ENCODE peak calls at places on chromosomes 2 and 18, in ten cellular contexts. R, Q, Z, A, V, X, F, D, S and G are unnamed samples.

GRCh38 chr2:192007819-192008218 is 160.9 kb upstream of the CAVIN2 start:
- DNase-seq in R (no peak), Q (no peak), Z (no peak), A (peak; percentile 60), V (no peak), X (no peak), F (no peak), D (no peak), S (no peak), G (no peak)

GRCh38 chr18:79294235-79294634 is 101.5 kb upstream of the NFATC1 start:
- DNase-seq in R (no peak), Q (no peak), Z (no peak), A (no peak), V (no peak), X (no peak), F (no peak), D (no peak), S (no peak), G (no peak)

GRCh38 chr2:155125585-155126230 is 427.2 kb downstream of the KCNJ3 start:
- DNase-seq in R (no peak), Q (no peak), Z (no peak), A (no peak), V (no peak), X (no peak), F (no peak), D (no peak), S (no peak), G (no peak)

GRCh38 chr18:47983946-47984345 is 53.5 kb upstream of the SMAD2 start:
- DNase-seq in R (no peak), Q (no peak), Z (no peak), A (no peak), V (no peak), X (no peak), F (no peak), D (peak; percentile 92), S (no peak), G (no peak)

GRCh38 chr2:178394816-178395215 is 56.2 kb downstream of the PRKRA start:
- DNase-seq in R (no peak), Q (no peak), Z (no peak), A (no peak), V (no peak), X (no peak), F (no peak), D (peak; percentile 70), S (no peak), G (no peak)

GRCh38 chr2:28593356-28593755 is 97.5 kb downstream of the PLB1 start:
- DNase-seq in R (no peak), Q (no peak), Z (no peak), A (no peak), V (no peak), X (no peak), F (no peak), D (no peak), S (no peak), G (no peak)

GRCh38 chr2:26175716-26176615 is 3.1 kb downstream of the GAREM2 start:
- DNase-seq in R (no peak), Q (no peak), Z (no peak), A (no peak), V (no peak), X (no peak), F (no peak), D (no peak), S (no peak), G (no peak)

GRCh38 chr2:113180131-113180946 is 6.6 kb downstream of the PSD4 start:
- DNase-seq in R (no peak), Q (no peak), Z (no peak), A (no peak), V (no peak), X (no peak), F (no peak), D (no peak), S (no peak), G (peak; percentile 43)

GRCh38 chr2:221205103-221205502 is 367.0 kb downstream of the EPHA4 start:
- DNase-seq in R (peak; percentile 98), Q (no peak), Z (no peak), A (no peak), V (no peak), X (no peak), F (no peak), D (peak; percentile 74), S (no peak), G (no peak)

GRCh38 chr2:128301501-128301966 is 17.1 kb downstream of the HS6ST1 start:
- DNase-seq in R (no peak), Q (peak; percentile 66), Z (peak; percentile 22), A (peak; percentile 93), V (no peak), X (no peak), F (peak; percentile 52), D (peak; percentile 34), S (peak; percentile 58), G (no peak)

GRCh38 chr2:171272039-171272438 is 111.3 kb upstream of the TLK1 start:
- DNase-seq in R (no peak), Q (no peak), Z (no peak), A (peak; percentile 84), V (no peak), X (no peak), F (peak; percentile 89), D (no peak), S (peak; percentile 59), G (no peak)

GRCh38 chr2:174635015-174635593 is 37.5 kb upstream of the WIPF1 start:
- DNase-seq in R (no peak), Q (no peak), Z (no peak), A (no peak), V (no peak), X (no peak), F (no peak), D (no peak), S (no peak), G (no peak)

GRCh38 chr2:240564191-240564570 is 4.0 kb downstream of the DUSP28 start:
- DNase-seq in R (no peak), Q (no peak), Z (no peak), A (no peak), V (no peak), X (no peak), F (no peak), D (no peak), S (peak; percentile 6), G (peak; percentile 64)

GRCh38 chr2:169131587-169132512 is 62.5 kb downstream of the DHRS9 start:
- DNase-seq in R (no peak), Q (peak; percentile 61), Z (no peak), A (peak; percentile 52), V (no peak), X (no peak), F (peak; percentile 65), D (peak; percentile 66), S (no peak), G (no peak)

GRCh38 chr2:240560480-240561324 is 545 bp downstream of the DUSP28 start:
- DNase-seq in R (peak; percentile 86), Q (peak; percentile 98), Z (peak; percentile 100), A (peak; percentile 96), V (peak; percentile 97), X (peak; percentile 99), F (peak; percentile 98), D (peak; percentile 99), S (peak; percentile 99), G (peak; percentile 100)

GRCh38 chr18:67776929-67777328 is 260.4 kb upstream of the DSEL start:
- DNase-seq in R (no peak), Q (no peak), Z (no peak), A (no peak), V (no peak), X (no peak), F (no peak), D (peak; percentile 14), S (no peak), G (no peak)

GRCh38 chr2:169707626-169708025 is 13.4 kb downstream of the PHOSPHO2 start:
- DNase-seq in R (no peak), Q (no peak), Z (no peak), A (no peak), V (no peak), X (no peak), F (no peak), D (no peak), S (no peak), G (no peak)

GRCh38 chr18:12455511-12455910 is 47.8 kb downstream of the PRELID3A start:
- DNase-seq in R (no peak), Q (peak; percentile 98), Z (no peak), A (no peak), V (no peak), X (no peak), F (no peak), D (peak; percentile 51), S (no peak), G (no peak)

GRCh38 chr2:28465148-28465885 is 30.5 kb upstream of the PLB1 start:
- DNase-seq in R (no peak), Q (no peak), Z (no peak), A (no peak), V (no peak), X (no peak), F (no peak), D (no peak), S (no peak), G (no peak)

GRCh38 chr2:218019411-218020060 is 16.7 kb upstream of the TNS1 start:
- DNase-seq in R (no peak), Q (no peak), Z (no peak), A (no peak), V (no peak), X (no peak), F (no peak), D (no peak), S (no peak), G (peak; percentile 64)

GRCh38 chr2:54541995-54542394 is 85.9 kb downstream of the SPTBN1 start:
- DNase-seq in R (no peak), Q (no peak), Z (no peak), A (no peak), V (no peak), X (no peak), F (no peak), D (no peak), S (no peak), G (no peak)

GRCh38 chr2:73890301-73891092 is 2.3 kb upstream of the ACTG2 start:
- DNase-seq in R (no peak), Q (no peak), Z (no peak), A (peak; percentile 33), V (no peak), X (no peak), F (no peak), D (no peak), S (no peak), G (no peak)

GRCh38 chr18:69961718-69962117 is 14.0 kb upstream of the CD226 start:
- DNase-seq in R (no peak), Q (no peak), Z (no peak), A (no peak), V (no peak), X (no peak), F (no peak), D (no peak), S (no peak), G (no peak)

GRCh38 chr18:23828426-23828825 is 139.2 kb downstream of the LAMA3 start:
- DNase-seq in R (no peak), Q (no peak), Z (no peak), A (peak; percentile 42), V (no peak), X (peak; percentile 20), F (peak; percentile 86), D (no peak), S (no peak), G (no peak)

GRCh38 chr2:134979203-134979602 is 60.6 kb downstream of the CCNT2 start:
- DNase-seq in R (no peak), Q (no peak), Z (no peak), A (no peak), V (no peak), X (no peak), F (no peak), D (no peak), S (no peak), G (no peak)

GRCh38 chr2:45353879-45354278 is 257.2 kb downstream of the SRBD1 start:
- DNase-seq in R (no peak), Q (no peak), Z (no peak), A (peak; percentile 90), V (no peak), X (no peak), F (peak; percentile 5), D (no peak), S (no peak), G (no peak)